ENCODE peak calls at places on chromosomes 3 and 15, in six cellular contexts. P, M, G, K, W and S are unnamed samples.

GRCh38 chr3:28295819-28296364 is 52.6 kb upstream of the ZCWPW2 start:
- ATAC-seq in W (peak), M (no peak), P (no peak), G (no peak), K (no peak), S (peak)

GRCh38 chr3:32448686-32449474 is 53.8 kb downstream of the CMTM6 start:
- ATAC-seq in K (no peak), M (no peak), P (no peak), W (no peak), G (peak), S (no peak)

GRCh38 chr3:76735153-76735552 is 304.7 kb upstream of the ROBO2 start:
- ATAC-seq in K (no peak), G (no peak), M (no peak), W (no peak), P (no peak), S (no peak)

GRCh38 chr15:42933886-42934667 is 13.5 kb upstream of the TTBK2 start:
- ATAC-seq in G (no peak), K (no peak), M (no peak), P (no peak), W (no peak), S (no peak)

GRCh38 chr3:32951410-32951811 is at the start of gene CCR4:
- ATAC-seq in G (peak), M (peak), W (peak), P (no peak), K (peak), S (no peak)

GRCh38 chr15:71010997-71011396 is 104.3 kb upstream of the THSD4 start:
- ATAC-seq in M (no peak), P (no peak), K (no peak), G (no peak), W (no peak), S (no peak)

GRCh38 chr15:39787479-39787878 is 4.8 kb upstream of the FSIP1 start:
- ATAC-seq in M (no peak), G (no peak), P (no peak), K (no peak), W (no peak), S (no peak)

GRCh38 chr3:18572809-18573208 is 147.7 kb upstream of the SATB1 start:
- ATAC-seq in P (no peak), G (no peak), M (peak), K (no peak), W (no peak), S (no peak)

GRCh38 chr3:126955004-126955790 is 27.7 kb upstream of the PLXNA1 start:
- ATAC-seq in K (no peak), M (no peak), G (no peak), W (no peak), P (no peak), S (no peak)

GRCh38 chr3:177102526-177102925 is 94.8 kb downstream of the TBL1XR1 start:
- ATAC-seq in W (no peak), P (no peak), G (peak), K (no peak), M (no peak), S (peak)

GRCh38 chr15:69305204-69305931 is 6.7 kb downstream of the PAQR5 start:
- ATAC-seq in K (peak), G (peak), P (peak), M (no peak), W (no peak), S (peak)

GRCh38 chr3:48516571-48516970 is 12.6 kb upstream of the SHISA5 start:
- ATAC-seq in G (no peak), M (peak), W (peak), P (no peak), K (no peak), S (no peak)

GRCh38 chr3:197356275-197356674 is 57.9 kb upstream of the DLG1 start:
- ATAC-seq in G (peak), K (no peak), M (no peak), P (no peak), W (no peak), S (no peak)